ENCODE peak calls at places on chromosomes 1 and 21, in nine cellular contexts. O is adrenal gland, C is esophagus squamous epithelium, X is stomach, H is tibial nerve, A is heart left ventricle, K is suprapubic skin, V is endothelial cell of umbilical vein, T is uterus. R is an unnamed sample. For H3K4me1, the result is how much of the 10 kb centered on the place peaks cover.

GRCh38 chr1:55572878-55573734 is 357.9 kb upstream of the USP24 start:
- DNase-seq in O (no peak), C (no peak), X (no peak), H (no peak), A (no peak), K (no peak), V (no peak), T (no peak), R (no peak)

GRCh38 chr1:75203415-75204277 is 69.5 kb downstream of the LHX8 start:
- DNase-seq in O (no peak), C (no peak), X (no peak), H (peak), A (no peak), K (no peak), V (peak), T (no peak), R (no peak)

GRCh38 chr1:25091671-25092070 is 140.6 kb downstream of the SYF2 start:
- DNase-seq in O (no peak), C (no peak), X (no peak), H (no peak), A (no peak), K (no peak), V (no peak), T (no peak), R (no peak)

GRCh38 chr1:202192770-202193613 is 607 bp upstream of the LGR6 start:
- DNase-seq in O (peak), C (no peak), X (peak), H (peak), A (peak), K (no peak), V (peak), T (peak), R (peak)

GRCh38 chr1:157878059-157878458 is 36.5 kb upstream of the CD5L start:
- DNase-seq in O (no peak), C (no peak), X (no peak), H (no peak), A (no peak), K (no peak), V (peak), T (no peak), R (no peak)

GRCh38 chr1:165383067-165383466 is 26.6 kb upstream of the LMX1A start:
- DNase-seq in O (peak), C (no peak), X (no peak), H (peak), A (peak), K (peak), V (no peak), T (peak), R (peak)

GRCh38 chr1:218946147-218946546 is 227.5 kb upstream of the LYPLAL1 start:
- DNase-seq in O (no peak), C (no peak), X (no peak), H (no peak), A (no peak), K (no peak), V (peak), T (no peak), R (no peak)

GRCh38 chr21:34974162-34974981 is 74.7 kb downstream of the RUNX1 start:
- DNase-seq in O (no peak), C (no peak), X (no peak), H (no peak), A (no peak), K (no peak), V (no peak), T (no peak), R (no peak)

GRCh38 chr1:233627823-233628222 is 13.9 kb downstream of the KCNK1 start:
- DNase-seq in O (no peak), C (no peak), X (no peak), H (no peak), A (no peak), K (no peak), V (no peak), T (no peak), R (no peak)

GRCh38 chr1:64691631-64692030 is 53.2 kb upstream of the RAVER2 start:
- DNase-seq in O (no peak), C (no peak), X (no peak), H (no peak), A (no peak), K (no peak), V (peak), T (no peak), R (no peak)

GRCh38 chr1:112395261-112395831 is 668 bp upstream of the CTTNBP2NL start:
- DNase-seq in O (no peak), C (no peak), X (no peak), H (no peak), A (no peak), K (no peak), V (peak), T (no peak), R (no peak)

GRCh38 chr1:198848649-198849048 is 209.8 kb downstream of the PTPRC start:
- DNase-seq in O (no peak), C (no peak), X (no peak), H (no peak), A (no peak), K (no peak), V (no peak), T (no peak), R (no peak)

GRCh38 chr1:33899746-33900145 is 35.9 kb downstream of the HMGB4 start:
- DNase-seq in O (no peak), C (no peak), X (no peak), H (no peak), A (no peak), K (no peak), V (no peak), T (no peak), R (no peak)

GRCh38 chr1:95122151-95122697 is 5.1 kb downstream of the TLCD4 start:
- DNase-seq in O (no peak), C (no peak), X (no peak), H (no peak), A (no peak), K (no peak), V (no peak), T (no peak), R (no peak)

GRCh38 chr1:150149490-150150453 is at the start of gene PLEKHO1:
- DNase-seq in O (peak), C (no peak), X (peak), H (peak), A (peak), K (peak), V (peak), T (peak), R (peak)

GRCh38 chr1:65165269-65166002 is 17.4 kb downstream of the AK4 start:
- DNase-seq in O (peak), C (no peak), X (no peak), H (no peak), A (no peak), K (peak), V (no peak), T (no peak), R (no peak)

DNA sequence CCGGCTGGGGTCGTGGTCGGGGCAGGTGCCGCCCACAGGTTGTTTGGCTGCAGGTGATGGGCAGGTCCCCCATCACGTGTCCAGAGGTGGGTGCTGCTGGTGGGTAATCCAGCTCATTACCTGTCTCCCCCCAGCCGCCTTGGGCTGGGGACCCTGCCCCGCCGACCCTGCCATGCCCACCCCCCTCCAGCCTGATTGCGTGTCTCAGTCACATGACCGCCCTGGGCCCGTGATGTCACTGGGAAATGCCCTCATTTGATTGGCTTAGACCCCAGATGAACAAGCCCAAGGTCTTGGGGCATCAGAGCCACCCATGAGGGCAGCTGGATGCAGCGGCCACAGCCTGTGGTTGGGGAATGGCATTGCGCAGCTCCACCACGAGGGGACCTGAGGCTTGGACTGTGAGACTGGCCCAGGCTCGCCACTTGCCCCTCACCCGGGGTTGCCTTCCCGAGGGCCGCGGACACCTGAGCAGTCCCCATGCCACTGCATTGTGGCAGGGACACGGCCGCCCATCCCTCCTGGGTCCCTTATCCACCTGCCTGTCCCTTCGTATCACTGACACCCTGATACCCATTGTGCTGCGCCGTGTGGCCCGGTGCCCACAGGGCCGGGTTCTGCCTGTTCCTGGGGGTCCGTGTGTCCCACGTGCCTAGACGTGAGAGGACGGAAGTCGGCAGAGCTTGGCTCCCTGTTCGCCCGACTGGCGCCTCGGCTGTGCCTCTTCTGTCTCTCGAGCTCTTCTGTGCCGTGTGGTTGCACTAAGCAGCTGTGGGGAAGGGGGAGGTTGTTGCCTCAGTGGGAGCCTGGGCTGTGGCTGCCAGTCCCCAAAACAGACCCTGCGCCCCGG is 68.0 kb downstream of the FAAP20 start:
- DNase-seq in O (no peak), C (no peak), X (no peak), H (no peak), A (no peak), K (no peak), V (no peak), T (no peak), R (no peak)
- H3K27ac ChIP-seq in O (no peak), C (no peak), X (no peak), H (no peak), A (no peak), K (no peak), V (no peak), T (no peak), R (no peak)

GRCh38 chr1:21619041-21619947 is 49.9 kb downstream of the RAP1GAP start:
- DNase-seq in O (no peak), C (no peak), X (peak), H (no peak), A (no peak), K (no peak), V (no peak), T (no peak), R (peak)
- TF ChIP-seq POLR2A in O (no peak), C (no peak), X (no peak), H (no peak), A (no peak), K (no peak), V (no peak), T (no peak), R (no peak)

GRCh38 chr1:184559117-184559713 is 172.4 kb downstream of the C1orf21 start:
- DNase-seq in O (no peak), C (no peak), X (no peak), H (no peak), A (no peak), K (no peak), V (no peak), T (no peak), R (no peak)
- H3K4me1 ChIP-seq in O (under half), C (under half), X (under half), H (under half), A (under half), K (under half), V (under half), T (under half), R (under half)

GRCh38 chr1:20847619-20848080 is 60.5 kb upstream of the HP1BP3 start:
- DNase-seq in O (no peak), C (no peak), X (no peak), H (no peak), A (no peak), K (no peak), V (peak), T (no peak), R (no peak)
- H3K27ac ChIP-seq in O (no peak), C (no peak), X (no peak), H (no peak), A (no peak), K (no peak), V (no peak), T (no peak), R (no peak)

GRCh38 chr21:25422610-25423608 is 184.4 kb downstream of the MRPL39 start:
- DNase-seq in O (no peak), C (no peak), X (no peak), H (no peak), A (no peak), K (no peak), V (no peak), T (no peak), R (no peak)

GRCh38 chr21:25425156-25425555 is 182.1 kb downstream of the MRPL39 start:
- DNase-seq in O (no peak), C (no peak), X (no peak), H (no peak), A (no peak), K (no peak), V (no peak), T (no peak), R (no peak)

GRCh38 chr21:25424674-25425073 is 182.6 kb downstream of the MRPL39 start:
- DNase-seq in O (no peak), C (no peak), X (no peak), H (no peak), A (no peak), K (no peak), V (no peak), T (no peak), R (no peak)

GRCh38 chr21:25426580-25426979 is 180.7 kb downstream of the MRPL39 start:
- DNase-seq in O (no peak), C (no peak), X (no peak), H (no peak), A (no peak), K (no peak), V (no peak), T (no peak), R (no peak)

DNA sequence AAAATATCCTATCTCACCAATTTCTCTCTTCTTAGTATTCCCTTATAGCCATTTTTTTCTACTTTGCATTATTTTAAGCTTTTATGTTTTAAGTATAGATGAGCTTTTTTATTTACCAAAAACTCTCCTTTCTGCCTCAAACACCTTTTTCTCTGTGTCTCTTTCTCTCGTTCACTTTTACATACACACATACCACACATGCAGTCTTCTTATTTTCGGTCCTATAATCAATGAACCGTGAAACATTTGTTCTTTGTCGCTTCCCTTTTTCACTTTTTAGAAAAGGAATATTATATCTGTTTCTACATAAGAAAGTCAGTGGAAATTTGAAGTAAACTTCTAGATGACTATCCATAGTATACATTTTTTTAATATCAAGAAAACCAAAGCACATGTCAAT is 183.2 kb downstream of the MRPL39 start:
- DNase-seq in O (no peak), C (no peak), X (no peak), H (no peak), A (no peak), K (no peak), V (no peak), T (no peak), R (no peak)
- TF ChIP-seq POLR2A in O (no peak), C (no peak), X (no peak), H (no peak), A (no peak), K (no peak), V (no peak), T (no peak), R (no peak)

GRCh38 chr1:40787733-40788560 is 4.4 kb downstream of the KCNQ4 start:
- DNase-seq in O (no peak), C (no peak), X (no peak), H (no peak), A (no peak), K (no peak), V (no peak), T (no peak), R (no peak)
- H3K4me1 ChIP-seq in O (under half), C (under half), X (half or more), H (under half), A (under half), K (under half), V (under half), T (under half), R (under half)

DNA sequence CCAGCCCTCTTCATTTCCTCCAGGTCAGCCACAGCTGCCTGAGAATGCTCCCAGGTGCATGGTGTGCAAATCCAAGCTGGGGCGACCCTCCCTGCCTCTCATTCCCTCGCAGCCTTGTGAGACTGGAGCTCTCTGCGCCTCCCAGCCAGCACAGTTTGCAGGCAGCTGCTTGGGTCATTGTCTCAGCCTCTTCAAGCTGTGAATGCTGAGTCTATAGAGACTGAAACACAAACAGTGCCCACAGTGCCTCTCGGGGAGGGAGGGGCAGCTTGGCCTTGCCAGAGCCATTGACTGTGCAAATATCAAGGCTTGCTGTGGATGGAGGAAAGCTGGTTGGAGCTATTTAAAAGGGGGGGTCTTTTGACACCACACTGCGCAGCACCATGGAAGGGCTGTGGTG is 10.6 kb downstream of the PLXNA2 start:
- DNase-seq in O (no peak), C (no peak), X (peak), H (no peak), A (no peak), K (peak), V (peak), T (no peak), R (peak)
- H3K27ac ChIP-seq in O (no peak), C (no peak), X (peak), H (no peak), A (peak), K (no peak), V (peak), T (no peak), R (peak)

GRCh38 chr1:223752721-223753515 is 40.6 kb downstream of the CAPN2 start:
- DNase-seq in O (no peak), C (no peak), X (no peak), H (no peak), A (no peak), K (no peak), V (no peak), T (no peak), R (no peak)

GRCh38 chr1:223756002-223756775 is 43.9 kb downstream of the CAPN2 start:
- DNase-seq in O (no peak), C (no peak), X (no peak), H (no peak), A (no peak), K (no peak), V (no peak), T (no peak), R (no peak)

GRCh38 chr1:223756806-223757700 is 44.7 kb downstream of the CAPN2 start:
- DNase-seq in O (no peak), C (no peak), X (no peak), H (no peak), A (no peak), K (no peak), V (no peak), T (no peak), R (no peak)

GRCh38 chr1:223755432-223755792 is 43.1 kb downstream of the CAPN2 start:
- DNase-seq in O (no peak), C (no peak), X (no peak), H (no peak), A (no peak), K (no peak), V (no peak), T (no peak), R (no peak)

GRCh38 chr1:223754681-223755431 is 42.5 kb downstream of the CAPN2 start:
- DNase-seq in O (no peak), C (no peak), X (no peak), H (no peak), A (no peak), K (no peak), V (no peak), T (no peak), R (no peak)
- TF ChIP-seq POLR2A in O (no peak), C (no peak), X (no peak), H (no peak), A (no peak), K (no peak), V (peak), T (no peak), R (no peak)